ENCODE peak calls at places on chromosomes 1 and 21, in six cellular contexts. One of them, this sample, is unnamed.
A peak's percentile ranks its signal among the peaks of the same experiment; 100 is the strongest.

GRCh38 chr1:10776206-10776905 is 20.1 kb downstream of the CASZ1 start:
- DNase-seq in left lung: peak; percentile 44
- DNase-seq in effector memory CD4-positive, alpha-beta T cell: no peak
- DNase-seq in GM23248: no peak
- DNase-seq in uterus: no peak
- DNase-seq in skeletal muscle cell: no peak
- DNase-seq in this sample: no peak

GRCh38 chr1:218779341-218779831 is 394.3 kb upstream of the LYPLAL1 start:
- DNase-seq in left lung: no peak
- DNase-seq in effector memory CD4-positive, alpha-beta T cell: no peak
- DNase-seq in GM23248: peak; percentile 35
- DNase-seq in uterus: no peak
- DNase-seq in skeletal muscle cell: no peak
- DNase-seq in this sample: no peak

GRCh38 chr1:51760872-51761271 is 117.7 kb downstream of the NRDC start:
- DNase-seq in left lung: no peak
- DNase-seq in effector memory CD4-positive, alpha-beta T cell: no peak
- DNase-seq in GM23248: no peak
- DNase-seq in uterus: no peak
- DNase-seq in skeletal muscle cell: no peak
- DNase-seq in this sample: no peak

GRCh38 chr1:179036844-179037465 is 11.3 kb downstream of the FAM20B start:
- DNase-seq in left lung: no peak
- DNase-seq in effector memory CD4-positive, alpha-beta T cell: no peak
- DNase-seq in GM23248: peak; percentile 72
- DNase-seq in uterus: no peak
- DNase-seq in skeletal muscle cell: no peak
- DNase-seq in this sample: no peak

GRCh38 chr1:24713176-24713575 is 32.1 kb upstream of the CLIC4 start:
- DNase-seq in left lung: no peak
- DNase-seq in effector memory CD4-positive, alpha-beta T cell: no peak
- DNase-seq in GM23248: peak; percentile 71
- DNase-seq in uterus: no peak
- DNase-seq in skeletal muscle cell: no peak
- DNase-seq in this sample: no peak

GRCh38 chr1:54459714-54460113 is 53.5 kb upstream of the SSBP3 start:
- DNase-seq in left lung: no peak
- DNase-seq in effector memory CD4-positive, alpha-beta T cell: no peak
- DNase-seq in GM23248: no peak
- DNase-seq in uterus: no peak
- DNase-seq in skeletal muscle cell: no peak
- DNase-seq in this sample: no peak

GRCh38 chr1:24708938-24709337 is 36.3 kb upstream of the CLIC4 start:
- DNase-seq in left lung: no peak
- DNase-seq in effector memory CD4-positive, alpha-beta T cell: no peak
- DNase-seq in GM23248: no peak
- DNase-seq in uterus: no peak
- DNase-seq in skeletal muscle cell: no peak
- DNase-seq in this sample: no peak

GRCh38 chr1:231052777-231053176 is 12.7 kb upstream of the FAM89A start:
- DNase-seq in left lung: no peak
- DNase-seq in effector memory CD4-positive, alpha-beta T cell: no peak
- DNase-seq in GM23248: no peak
- DNase-seq in uterus: no peak
- DNase-seq in skeletal muscle cell: no peak
- DNase-seq in this sample: no peak

GRCh38 chr1:2865571-2866414 is 64.3 kb upstream of the TTC34 start:
- DNase-seq in left lung: peak; percentile 75
- DNase-seq in effector memory CD4-positive, alpha-beta T cell: no peak
- DNase-seq in GM23248: no peak
- DNase-seq in uterus: no peak
- DNase-seq in skeletal muscle cell: no peak
- DNase-seq in this sample: no peak

GRCh38 chr1:27872059-27872801 is at the start of gene THEMIS2:
- DNase-seq in left lung: peak; percentile 96
- DNase-seq in effector memory CD4-positive, alpha-beta T cell: peak; percentile 70
- DNase-seq in GM23248: peak; percentile 81
- DNase-seq in uterus: peak; percentile 46
- DNase-seq in skeletal muscle cell: no peak
- DNase-seq in this sample: peak; percentile 86

GRCh38 chr1:7378346-7379130 is 392.6 kb upstream of the VAMP3 start:
- DNase-seq in left lung: no peak
- DNase-seq in effector memory CD4-positive, alpha-beta T cell: no peak
- DNase-seq in GM23248: no peak
- DNase-seq in uterus: no peak
- DNase-seq in skeletal muscle cell: no peak
- DNase-seq in this sample: no peak

GRCh38 chr21:35651166-35651565 is 409.2 kb downstream of the SETD4 start:
- DNase-seq in left lung: no peak
- DNase-seq in effector memory CD4-positive, alpha-beta T cell: no peak
- DNase-seq in GM23248: no peak
- DNase-seq in uterus: no peak
- DNase-seq in skeletal muscle cell: no peak
- DNase-seq in this sample: no peak

GRCh38 chr1:24946861-24947658 is 17.0 kb upstream of the RUNX3 start:
- DNase-seq in left lung: no peak
- DNase-seq in effector memory CD4-positive, alpha-beta T cell: no peak
- DNase-seq in GM23248: peak; percentile 71
- DNase-seq in uterus: no peak
- DNase-seq in skeletal muscle cell: no peak
- DNase-seq in this sample: no peak

GRCh38 chr1:23661887-23662286 is 29.7 kb upstream of the RPL11 start:
- DNase-seq in left lung: no peak
- DNase-seq in effector memory CD4-positive, alpha-beta T cell: no peak
- DNase-seq in GM23248: no peak
- DNase-seq in uterus: no peak
- DNase-seq in skeletal muscle cell: no peak
- DNase-seq in this sample: no peak

GRCh38 chr1:171814692-171815091 is 26.6 kb upstream of the DNM3 start:
- DNase-seq in left lung: no peak
- DNase-seq in effector memory CD4-positive, alpha-beta T cell: no peak
- DNase-seq in GM23248: peak; percentile 77
- DNase-seq in uterus: no peak
- DNase-seq in skeletal muscle cell: peak; percentile 69
- DNase-seq in this sample: no peak

GRCh38 chr1:244214009-244214967 is 163.2 kb downstream of the ZBTB18 start:
- DNase-seq in left lung: peak; percentile 42
- DNase-seq in effector memory CD4-positive, alpha-beta T cell: no peak
- DNase-seq in GM23248: no peak
- DNase-seq in uterus: peak; percentile 82
- DNase-seq in skeletal muscle cell: peak; percentile 93
- DNase-seq in this sample: no peak

GRCh38 chr1:175576870-175577269 is 166.5 kb downstream of the TNR start:
- DNase-seq in left lung: no peak
- DNase-seq in effector memory CD4-positive, alpha-beta T cell: no peak
- DNase-seq in GM23248: no peak
- DNase-seq in uterus: no peak
- DNase-seq in skeletal muscle cell: no peak
- DNase-seq in this sample: no peak

GRCh38 chr1:51313961-51314777 is 16.2 kb downstream of the TTC39A start:
- DNase-seq in left lung: no peak
- DNase-seq in effector memory CD4-positive, alpha-beta T cell: no peak
- DNase-seq in GM23248: peak; percentile 86
- DNase-seq in uterus: peak; percentile 35
- DNase-seq in skeletal muscle cell: peak; percentile 44
- DNase-seq in this sample: no peak

GRCh38 chr1:232183802-232184201 is 446.1 kb downstream of the SIPA1L2 start:
- DNase-seq in left lung: no peak
- DNase-seq in effector memory CD4-positive, alpha-beta T cell: no peak
- DNase-seq in GM23248: no peak
- DNase-seq in uterus: no peak
- DNase-seq in skeletal muscle cell: no peak
- DNase-seq in this sample: no peak

GRCh38 chr1:184465489-184466146 is 78.8 kb downstream of the C1orf21 start:
- DNase-seq in left lung: peak; percentile 34
- DNase-seq in effector memory CD4-positive, alpha-beta T cell: no peak
- DNase-seq in GM23248: no peak
- DNase-seq in uterus: no peak
- DNase-seq in skeletal muscle cell: no peak
- DNase-seq in this sample: no peak

GRCh38 chr1:207797229-207797973 is 45.5 kb downstream of the CD46 start:
- DNase-seq in left lung: peak; percentile 75
- DNase-seq in effector memory CD4-positive, alpha-beta T cell: peak; percentile 61
- DNase-seq in GM23248: peak; percentile 90
- DNase-seq in uterus: peak; percentile 86
- DNase-seq in skeletal muscle cell: peak; percentile 55
- DNase-seq in this sample: peak; percentile 61

GRCh38 chr1:167274061-167274460 is 53.4 kb downstream of the POU2F1 start:
- DNase-seq in left lung: no peak
- DNase-seq in effector memory CD4-positive, alpha-beta T cell: no peak
- DNase-seq in GM23248: no peak
- DNase-seq in uterus: no peak
- DNase-seq in skeletal muscle cell: no peak
- DNase-seq in this sample: no peak

GRCh38 chr1:71882241-71883036 is 399.9 kb downstream of the NEGR1 start:
- DNase-seq in left lung: no peak
- DNase-seq in effector memory CD4-positive, alpha-beta T cell: no peak
- DNase-seq in GM23248: no peak
- DNase-seq in uterus: no peak
- DNase-seq in skeletal muscle cell: no peak
- DNase-seq in this sample: no peak

GRCh38 chr1:230818411-230818810 is 49.9 kb downstream of the C1orf198 start:
- DNase-seq in left lung: no peak
- DNase-seq in effector memory CD4-positive, alpha-beta T cell: no peak
- DNase-seq in GM23248: no peak
- DNase-seq in uterus: no peak
- DNase-seq in skeletal muscle cell: no peak
- DNase-seq in this sample: no peak

GRCh38 chr21:17458279-17458678 is 54.6 kb upstream of the CXADR start:
- DNase-seq in left lung: no peak
- DNase-seq in effector memory CD4-positive, alpha-beta T cell: no peak
- DNase-seq in GM23248: no peak
- DNase-seq in uterus: no peak
- DNase-seq in skeletal muscle cell: no peak
- DNase-seq in this sample: no peak
- H3K4me3 ChIP-seq in left lung: no peak overlapping the region
- H3K4me3 ChIP-seq in effector memory CD4-positive, alpha-beta T cell: no peak overlapping the region
- H3K4me3 ChIP-seq in GM23248: no peak overlapping the region
- H3K4me3 ChIP-seq in uterus: no peak overlapping the region
- H3K4me3 ChIP-seq in skeletal muscle cell: no peak overlapping the region
- H3K4me3 ChIP-seq in this sample: no peak overlapping the region

DNA sequence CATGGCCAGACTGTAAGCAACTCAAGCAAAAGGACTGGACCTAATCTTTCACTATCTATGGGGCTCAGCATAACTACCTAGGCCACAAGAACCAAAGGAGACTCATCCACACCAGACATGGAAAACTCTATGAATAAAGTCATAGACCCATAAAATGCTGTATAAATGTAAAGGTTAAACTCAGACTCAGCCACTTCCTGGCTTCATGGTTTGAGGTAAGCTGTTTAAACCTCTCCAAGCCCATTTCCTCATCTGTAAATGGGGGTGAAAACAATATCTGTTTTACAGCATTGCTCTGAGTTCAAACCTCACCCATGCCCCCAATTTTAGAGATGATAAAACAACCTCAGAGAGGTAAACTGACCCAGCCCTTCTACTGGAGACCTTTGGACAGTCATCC is 4.0 kb upstream of the SMIM12 start:
- DNase-seq in left lung: no peak
- DNase-seq in effector memory CD4-positive, alpha-beta T cell: no peak
- DNase-seq in GM23248: no peak
- DNase-seq in uterus: no peak
- DNase-seq in skeletal muscle cell: no peak
- DNase-seq in this sample: no peak
- H3K4me3 ChIP-seq in left lung: no peak overlapping the region
- H3K4me3 ChIP-seq in effector memory CD4-positive, alpha-beta T cell: no peak overlapping the region
- H3K4me3 ChIP-seq in GM23248: no peak overlapping the region
- H3K4me3 ChIP-seq in uterus: no peak overlapping the region
- H3K4me3 ChIP-seq in skeletal muscle cell: no peak overlapping the region
- H3K4me3 ChIP-seq in this sample: peak overlapping the region; percentile 53

DNA sequence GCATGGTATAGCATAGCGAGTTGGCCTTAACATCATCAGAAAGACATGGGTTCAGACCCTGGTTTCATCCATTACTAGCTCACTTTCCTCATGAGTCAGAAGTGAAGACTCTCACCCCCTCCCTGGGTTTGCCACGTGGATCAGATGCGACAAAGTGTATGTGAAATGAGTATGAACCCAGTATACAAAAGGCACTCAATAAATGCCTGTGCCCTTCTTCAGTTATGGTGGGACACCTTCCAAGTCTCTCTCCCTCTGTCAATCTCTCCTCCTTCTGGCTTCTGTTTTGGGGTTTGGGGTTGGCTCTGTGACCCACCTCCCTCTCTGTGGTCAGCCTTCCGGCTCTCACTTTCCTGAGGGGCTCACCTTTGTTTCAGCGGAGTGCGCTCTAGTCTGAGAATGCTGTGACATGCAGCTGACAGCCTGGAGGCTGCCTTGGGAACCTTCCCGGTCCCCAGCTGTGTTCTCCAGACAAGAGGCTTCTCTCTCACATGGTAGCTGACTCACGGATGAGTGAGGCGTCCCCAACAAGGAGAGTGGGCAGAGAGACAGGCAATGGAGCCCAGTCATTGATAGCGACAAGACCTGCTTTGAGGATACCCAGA is 155.0 kb upstream of the EDN2 start:
- DNase-seq in left lung: no peak
- DNase-seq in effector memory CD4-positive, alpha-beta T cell: no peak
- DNase-seq in GM23248: peak; percentile 94
- DNase-seq in uterus: no peak
- DNase-seq in skeletal muscle cell: no peak
- DNase-seq in this sample: no peak
- H3K4me3 ChIP-seq in left lung: no peak overlapping the region
- H3K4me3 ChIP-seq in effector memory CD4-positive, alpha-beta T cell: no peak overlapping the region
- H3K4me3 ChIP-seq in GM23248: peak overlapping the region; percentile 27
- H3K4me3 ChIP-seq in uterus: no peak overlapping the region
- H3K4me3 ChIP-seq in skeletal muscle cell: no peak overlapping the region
- H3K4me3 ChIP-seq in this sample: no peak overlapping the region

DNA sequence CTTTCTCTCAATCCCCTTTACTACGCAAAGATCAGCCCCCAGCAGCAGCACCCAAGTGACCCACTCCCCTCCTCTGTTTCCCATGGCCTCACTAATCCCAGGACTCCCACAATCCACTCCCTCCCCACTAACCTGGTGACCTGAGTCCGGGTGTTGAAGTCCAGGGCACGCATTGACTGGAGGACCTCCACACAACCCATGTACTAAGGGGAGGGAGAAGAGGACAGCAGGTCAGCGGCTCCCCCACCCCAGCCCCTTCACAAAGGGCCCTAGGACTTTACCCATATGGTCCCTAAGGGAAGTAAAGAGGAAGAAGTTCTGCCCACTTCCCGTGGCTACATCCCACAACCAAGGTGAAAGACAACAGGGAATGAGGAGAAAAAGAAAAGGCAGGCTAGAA is 1.3 kb downstream of the SHC1 start:
- DNase-seq in left lung: no peak
- DNase-seq in effector memory CD4-positive, alpha-beta T cell: no peak
- DNase-seq in GM23248: no peak
- DNase-seq in uterus: no peak
- DNase-seq in skeletal muscle cell: no peak
- DNase-seq in this sample: no peak
- H3K4me3 ChIP-seq in left lung: peak overlapping the region; percentile 68
- H3K4me3 ChIP-seq in effector memory CD4-positive, alpha-beta T cell: no peak overlapping the region
- H3K4me3 ChIP-seq in GM23248: peak overlapping the region; percentile 82
- H3K4me3 ChIP-seq in uterus: peak overlapping the region; percentile 37
- H3K4me3 ChIP-seq in skeletal muscle cell: peak overlapping the region; percentile 94
- H3K4me3 ChIP-seq in this sample: no peak overlapping the region

This sample was measured in CD8-positive, alpha-beta memory T cell.